ENCODE peak calls at places on chromosomes 2 and 18, in four cellular contexts. V, H, W and L are unnamed samples.

GRCh38 chr2:120525056-120526046 is 179.4 kb downstream of the INHBB start:
- DNase-seq in V (peak; percentile 36), H (peak; percentile 92), W (peak; percentile 67), L (no peak)

GRCh38 chr2:160167089-160167488 is 33.0 kb downstream of the ITGB6 start:
- DNase-seq in V (no peak), H (no peak), W (no peak), L (no peak)

GRCh38 chr18:37124511-37124910 is 295.6 kb downstream of the KIAA1328 start:
- DNase-seq in V (no peak), H (no peak), W (no peak), L (peak; percentile 9)

GRCh38 chr2:227717687-227718567 is at the start of gene SLC19A3:
- DNase-seq in V (peak; percentile 79), H (peak; percentile 69), W (peak; percentile 86), L (no peak)

GRCh38 chr2:140454717-140455116 is 1674.5 kb upstream of the NXPH2 start:
- DNase-seq in V (peak; percentile 30), H (no peak), W (no peak), L (no peak)

GRCh38 chr2:150376627-150377335 is 110.7 kb downstream of the RND3 start:
- DNase-seq in V (peak; percentile 26), H (peak; percentile 25), W (no peak), L (no peak)

GRCh38 chr18:9283789-9284188 is 50.8 kb upstream of the TWSG1 start:
- DNase-seq in V (no peak), H (no peak), W (no peak), L (no peak)

GRCh38 chr2:11160731-11161455 is 5.6 kb downstream of the SLC66A3 start:
- DNase-seq in V (no peak), H (no peak), W (no peak), L (peak; percentile 23)

GRCh38 chr18:36724591-36725001 is 104.2 kb downstream of the TPGS2 start:
- DNase-seq in V (no peak), H (no peak), W (no peak), L (no peak)

GRCh38 chr2:148132400-148132799 is 111.5 kb downstream of the MBD5 start:
- DNase-seq in V (no peak), H (no peak), W (no peak), L (no peak)

GRCh38 chr2:106277426-106277825 is 83.3 kb upstream of the UXS1 start:
- DNase-seq in V (no peak), H (no peak), W (peak; percentile 1), L (no peak)

GRCh38 chr2:73246850-73247249 is 12.7 kb downstream of the CCT7 start:
- DNase-seq in V (no peak), H (no peak), W (no peak), L (no peak)

GRCh38 chr2:120257522-120257921 is 4.9 kb downstream of the RALB start:
- DNase-seq in V (no peak), H (no peak), W (no peak), L (no peak)

GRCh38 chr2:10837532-10838266 is 25.1 kb upstream of the PDIA6 start:
- DNase-seq in V (no peak), H (no peak), W (no peak), L (no peak)

GRCh38 chr18:52992041-52992440 is 652.0 kb downstream of the DCC start:
- DNase-seq in V (peak; percentile 6), H (peak; percentile 0), W (peak; percentile 2), L (no peak)

GRCh38 chr2:235255716-235256115 is 238.1 kb upstream of the AGAP1 start:
- DNase-seq in V (no peak), H (no peak), W (no peak), L (no peak)

GRCh38 chr2:5368263-5368662 is 323.9 kb upstream of the SOX11 start:
- DNase-seq in V (no peak), H (no peak), W (no peak), L (no peak)

GRCh38 chr2:204691911-204692510 is 146.7 kb downstream of the PARD3B start:
- DNase-seq in V (peak; percentile 86), H (peak; percentile 75), W (peak; percentile 34), L (no peak)

GRCh38 chr2:27264253-27264752 is 1.5 kb upstream of the SLC30A3 start:
- DNase-seq in V (no peak), H (no peak), W (peak; percentile 80), L (no peak)
- TF ChIP-seq PBX3 in V (no peak), H (no peak), W (no peak), L (no peak)

GRCh38 chr18:63099848-63100625 is 219.5 kb downstream of the BCL2 start:
- DNase-seq in V (no peak), H (no peak), W (no peak), L (peak; percentile 54)
- TF ChIP-seq PBX3 in V (no peak), H (no peak), W (no peak), L (no peak)

GRCh38 chr2:40098786-40099470 is 319.9 kb upstream of the THUMPD2 start:
- DNase-seq in V (no peak), H (no peak), W (no peak), L (no peak)

GRCh38 chr2:40097691-40098376 is 318.8 kb upstream of the THUMPD2 start:
- DNase-seq in V (peak; percentile 9), H (no peak), W (no peak), L (no peak)

GRCh38 chr2:40093036-40093673 is 314.1 kb upstream of the THUMPD2 start:
- DNase-seq in V (no peak), H (no peak), W (no peak), L (no peak)

GRCh38 chr2:40096360-40096759 is 317.3 kb upstream of the THUMPD2 start:
- DNase-seq in V (peak; percentile 44), H (no peak), W (no peak), L (no peak)

DNA sequence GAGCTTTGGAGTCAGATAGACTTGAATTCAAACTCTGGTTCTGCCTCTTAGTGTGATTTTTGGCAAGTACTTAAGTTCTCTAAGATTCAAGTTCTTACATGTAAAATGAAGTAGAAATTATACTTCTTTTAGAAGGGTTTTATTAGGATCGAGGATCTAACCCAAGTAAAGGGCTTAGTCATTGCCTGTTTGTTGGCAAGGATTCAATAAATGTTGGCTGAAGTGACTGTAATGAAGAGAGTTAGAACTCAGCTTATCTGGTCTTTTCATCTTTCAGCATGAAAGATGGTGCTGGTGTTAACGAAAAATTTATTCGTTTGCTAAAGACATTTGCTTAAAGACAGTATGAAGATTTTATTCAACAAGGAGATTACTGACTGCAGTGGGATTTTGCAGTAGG is 315.9 kb upstream of the THUMPD2 start:
- DNase-seq in V (peak; percentile 18), H (no peak), W (no peak), L (no peak)
- TF ChIP-seq PBX3 in V (no peak), H (no peak), W (peak; percentile 50), L (no peak)

GRCh38 chr2:203685081-203685621 is 21.3 kb upstream of the CD28 start:
- DNase-seq in V (no peak), H (no peak), W (no peak), L (no peak)

GRCh38 chr2:203681978-203682377 is 24.5 kb upstream of the CD28 start:
- DNase-seq in V (no peak), H (no peak), W (no peak), L (no peak)

GRCh38 chr2:203683932-203684556 is 22.4 kb upstream of the CD28 start:
- DNase-seq in V (peak; percentile 38), H (peak; percentile 71), W (no peak), L (peak; percentile 28)

GRCh38 chr2:203683421-203683820 is 23.0 kb upstream of the CD28 start:
- DNase-seq in V (no peak), H (no peak), W (no peak), L (no peak)

DNA sequence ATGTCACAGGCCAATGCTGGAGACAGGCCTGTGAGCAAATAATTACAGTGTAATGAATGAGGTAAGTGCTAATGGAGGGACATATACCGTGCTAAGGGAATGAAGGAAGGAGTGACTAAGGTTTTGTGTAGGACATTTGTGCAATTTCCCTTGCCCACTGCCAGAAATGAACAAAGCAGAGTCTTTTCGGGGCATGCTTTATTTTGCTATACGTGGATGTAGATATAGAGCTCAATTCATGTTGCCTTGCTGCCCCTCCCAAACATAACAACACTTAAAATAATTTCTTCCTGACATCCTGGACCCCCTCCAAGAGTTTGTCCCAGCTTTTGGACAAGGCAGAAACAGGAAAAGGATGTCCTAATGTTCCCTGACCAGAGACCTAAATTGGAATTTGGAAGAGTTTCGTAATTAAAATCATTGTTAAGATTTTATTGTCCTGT is 23.7 kb upstream of the CD28 start:
- DNase-seq in V (no peak), H (no peak), W (no peak), L (no peak)
- TF ChIP-seq PBX3 in V (no peak), H (no peak), W (no peak), L (no peak)